ENCODE peak calls at places on chromosomes 16 and 17, in four cellular contexts. U, A, P and E are unnamed samples.

GRCh38 chr16:88308441-88309173 is 74.2 kb upstream of the ZNF469 start:
- DNase-seq in U (no peak), A (no peak), P (no peak), E (no peak)

GRCh38 chr16:30958164-30959083 is 870 bp downstream of the SETD1A start:
- DNase-seq in A (no peak), P (peak; percentile 71), U (peak; percentile 51), E (peak; percentile 49)

GRCh38 chr16:65548470-65548869 is 426.6 kb upstream of the CDH11 start:
- DNase-seq in P (no peak), U (peak; percentile 27), A (no peak), E (no peak)

GRCh38 chr16:4936181-4936990 is 562 bp downstream of the PPL start:
- DNase-seq in P (no peak), A (no peak), U (no peak), E (no peak)

GRCh38 chr17:57369509-57369945 is 113.2 kb downstream of the MSI2 start:
- DNase-seq in U (peak; percentile 21), A (no peak), P (peak; percentile 15), E (peak; percentile 26)

GRCh38 chr16:785563-786535 is 2.3 kb downstream of the RPUSD1 start:
- DNase-seq in P (peak; percentile 31), A (no peak), U (peak; percentile 59), E (peak; percentile 86)

GRCh38 chr16:66904846-66905632 is 13.6 kb downstream of the CDH16 start:
- DNase-seq in A (no peak), P (peak; percentile 88), U (no peak), E (no peak)

GRCh38 chr17:61884864-61885263 is 21.5 kb upstream of the BRIP1 start:
- DNase-seq in P (no peak), A (no peak), U (no peak), E (no peak)

GRCh38 chr17:28324272-28324745 is 5.3 kb downstream of the TMEM97 start:
- DNase-seq in A (no peak), P (no peak), U (no peak), E (no peak)

DNA sequence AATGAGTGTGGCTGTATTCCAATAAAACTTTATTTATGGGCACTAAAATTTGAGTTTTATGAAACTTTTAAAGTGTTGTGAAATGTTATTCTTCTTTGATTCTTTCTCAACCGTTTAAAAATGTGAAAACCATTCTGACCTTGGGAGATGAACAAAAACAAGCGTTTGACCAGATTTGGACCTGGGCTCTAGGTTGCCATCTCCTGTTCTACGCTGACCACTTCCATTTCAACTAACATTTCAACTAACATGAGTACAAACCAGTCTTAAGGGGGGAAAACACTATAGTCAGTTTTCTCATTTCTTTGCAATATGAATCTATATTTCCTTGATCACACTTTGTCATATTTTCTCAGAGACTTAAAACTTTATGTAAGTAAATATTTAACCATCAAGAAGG is 118.4 kb upstream of the IRX5 start:
- DNase-seq in A (no peak), U (peak; percentile 16), P (peak; percentile 19), E (no peak)
- TF ChIP-seq CTCF in A (no peak), U (peak; percentile 17), P (peak; percentile 49), E (no peak)

GRCh38 chr17:3565143-3565542 is 7.5 kb upstream of the TRPV3 start:
- DNase-seq in U (no peak), A (no peak), P (no peak), E (no peak)
- TF ChIP-seq CTCF in U (no peak), A (no peak), P (no peak), E (no peak)

GRCh38 chr17:77606865-77607210 is 351.7 kb upstream of the TNRC6C start:
- DNase-seq in A (no peak), P (no peak), U (no peak), E (no peak)
- TF ChIP-seq CTCF in A (peak; percentile 22), P (no peak), U (no peak), E (no peak)

DNA sequence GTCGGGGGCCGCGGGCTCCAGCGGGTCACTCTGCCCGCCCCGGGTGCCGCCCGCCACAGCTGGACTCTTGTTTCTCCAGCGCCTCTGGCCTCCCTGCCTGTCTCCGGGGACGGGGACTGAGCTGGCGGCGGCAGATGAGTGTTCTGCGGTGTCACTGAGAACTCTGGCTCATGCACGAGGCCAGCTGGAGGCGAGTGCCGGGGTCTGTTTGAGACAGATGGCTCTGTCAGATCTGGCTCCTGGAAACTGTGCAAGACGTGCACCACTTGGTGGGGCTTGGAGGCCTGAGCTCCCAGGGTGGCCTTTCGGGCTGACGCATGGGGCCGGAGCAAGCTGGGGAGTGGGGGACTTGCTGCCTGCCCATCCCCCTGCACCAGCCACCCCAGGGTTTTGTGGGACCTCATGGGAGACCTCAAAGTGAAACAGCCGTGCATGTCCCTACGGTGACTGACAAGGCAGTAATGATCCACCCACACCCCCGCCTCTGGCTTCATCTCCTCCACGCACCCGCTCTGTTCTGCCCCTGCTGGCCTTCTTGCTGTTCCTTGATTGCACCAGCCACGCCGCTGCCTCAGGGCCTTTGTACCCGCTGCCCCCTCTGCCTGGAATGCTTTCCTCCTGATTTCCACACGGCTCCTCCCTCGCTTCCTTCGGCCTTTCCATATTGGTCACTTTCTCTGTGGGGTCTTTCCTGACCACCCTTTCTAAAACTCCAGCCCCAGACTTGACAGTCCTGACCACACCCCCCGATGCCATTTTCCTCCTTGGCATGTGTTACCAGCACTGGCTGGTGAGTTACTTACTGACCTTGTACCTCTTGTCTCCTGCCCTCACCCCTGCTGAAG is 174.9 kb upstream of the CIBAR2 start:
- DNase-seq in P (no peak), U (peak; percentile 7), A (no peak), E (no peak)
- TF ChIP-seq CTCF in P (no peak), U (no peak), A (no peak), E (no peak)

GRCh38 chr17:48150107-48150463 is 42.5 kb downstream of the SNX11 start:
- DNase-seq in P (no peak), A (no peak), U (no peak), E (no peak)
- TF ChIP-seq CTCF in P (no peak), A (no peak), U (no peak), E (no peak)